ENCODE peak calls at places on chromosome 2, in four cellular contexts. R is K562, I is HepG2, N is SK-N-SH. Z is an unnamed sample.

GRCh38 chr2:59025157-59025757 is 784.1 kb upstream of the FANCL start:
- DNase-seq in R (peak), I (peak), N (peak), Z (no peak)

GRCh38 chr2:75428060-75428459 is 132.7 kb downstream of the EVA1A start:
- DNase-seq in R (no peak), I (no peak), N (no peak), Z (no peak)

GRCh38 chr2:79576431-79576830 is 63.6 kb downstream of the CTNNA2 start:
- DNase-seq in R (no peak), I (no peak), N (no peak), Z (no peak)

GRCh38 chr2:95031076-95031725 is 5.7 kb downstream of the MAL start:
- DNase-seq in R (no peak), I (no peak), N (no peak), Z (no peak)

GRCh38 chr2:239268082-239268481 is 132.7 kb downstream of the HDAC4 start:
- DNase-seq in R (no peak), I (no peak), N (no peak), Z (no peak)

GRCh38 chr2:17539993-17540812 is at the start of gene VSNL1:
- DNase-seq in R (peak), I (peak), N (peak), Z (no peak)

GRCh38 chr2:122022531-122022930 is 267.1 kb downstream of the TSN start:
- DNase-seq in R (no peak), I (no peak), N (no peak), Z (no peak)

GRCh38 chr2:62467475-62468321 is 38.3 kb downstream of the TMEM17 start:
- DNase-seq in R (no peak), I (peak), N (no peak), Z (no peak)

GRCh38 chr2:239257511-239257937 is 143.3 kb downstream of the HDAC4 start:
- DNase-seq in R (peak), I (peak), N (no peak), Z (no peak)

GRCh38 chr2:199458806-199459285 is 1.1 kb upstream of the SATB2 start:
- DNase-seq in R (no peak), I (no peak), N (peak), Z (no peak)

GRCh38 chr2:1701556-1702185 is 42.6 kb downstream of the PXDN start:
- DNase-seq in R (no peak), I (no peak), N (no peak), Z (no peak)

GRCh38 chr2:120522151-120522751 is 176.3 kb downstream of the INHBB start:
- DNase-seq in R (peak), I (no peak), N (no peak), Z (no peak)

GRCh38 chr2:135914485-135914884 is 38.2 kb upstream of the MCM6 start:
- DNase-seq in R (no peak), I (no peak), N (no peak), Z (no peak)

GRCh38 chr2:135916232-135916631 is 40.0 kb upstream of the MCM6 start:
- DNase-seq in R (peak), I (peak), N (peak), Z (no peak)

GRCh38 chr2:135909976-135910375 is 33.7 kb upstream of the MCM6 start:
- DNase-seq in R (no peak), I (no peak), N (no peak), Z (no peak)

GRCh38 chr2:135913726-135914365 is 37.6 kb upstream of the MCM6 start:
- DNase-seq in R (peak), I (peak), N (peak), Z (no peak)
- TF ChIP-seq JUND in R (no peak), I (no peak), N (no peak), Z (no peak)

GRCh38 chr2:30710461-30710860 is 96.8 kb downstream of the CAPN13 start:
- DNase-seq in R (no peak), I (no peak), N (no peak), Z (no peak)
- TF ChIP-seq MXI1 in R (no peak), I (no peak), N (no peak), Z (no peak)

DNA sequence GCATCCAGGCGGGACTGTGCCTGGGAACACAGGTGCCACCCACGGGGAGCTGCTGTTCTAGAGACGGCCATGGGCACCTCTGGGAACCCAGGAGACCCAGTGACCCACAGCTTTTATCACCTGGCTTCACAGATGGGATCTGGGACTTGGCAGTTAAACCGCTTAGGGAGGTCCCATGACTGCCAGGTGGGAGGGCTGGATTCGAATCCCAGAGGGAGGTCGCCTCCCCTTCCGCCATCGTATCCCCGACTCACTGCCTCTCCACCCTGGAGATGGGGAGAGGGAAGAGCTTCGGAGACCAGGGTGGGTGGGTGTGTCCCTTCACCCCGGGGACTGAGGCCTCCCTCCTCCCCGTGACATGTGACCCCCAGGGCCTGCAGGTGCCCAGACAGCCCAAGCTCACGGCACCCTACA is 169.4 kb downstream of the RTP5 start:
- DNase-seq in R (no peak), I (no peak), N (no peak), Z (no peak)
- TF ChIP-seq JUND in R (no peak), I (no peak), N (no peak), Z (no peak)

DNA sequence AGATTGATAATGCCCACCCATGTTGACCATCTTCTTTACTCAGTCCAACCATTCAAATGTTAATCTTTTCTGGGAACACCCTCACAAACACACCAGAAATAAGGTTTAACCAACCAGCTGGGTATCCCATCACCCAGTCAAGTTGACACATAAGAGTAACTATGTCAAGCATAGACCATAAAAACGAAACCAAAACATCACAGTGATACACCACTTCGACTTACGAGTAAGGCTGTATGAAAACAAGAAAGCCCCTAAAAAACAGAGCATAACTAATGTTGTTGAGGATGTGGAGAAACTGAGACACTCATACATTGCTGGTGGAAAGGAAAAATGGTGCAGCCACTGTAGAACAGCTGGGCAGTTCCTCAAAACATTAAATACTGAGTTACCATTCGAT is 57.4 kb downstream of the SLC35F5 start:
- DNase-seq in R (no peak), I (no peak), N (no peak), Z (peak)
- TF ChIP-seq MXI1 in R (no peak), I (no peak), N (no peak), Z (no peak)